ENCODE peak calls at places on chromosomes 6 and 20, in five cellular contexts. R is sigmoid colon, C is lower leg skin, I is spleen, Y is GM12892. J is an unnamed sample.

GRCh38 chr6:1461736-1462135 is 72.4 kb downstream of the FOXF2 start:
- DNase-seq in R (no peak), C (no peak), I (no peak), Y (no peak), J (no peak)

GRCh38 chr20:38840053-38840893 is 34.8 kb downstream of the PPP1R16B start:
- DNase-seq in R (no peak), C (no peak), I (no peak), Y (no peak), J (no peak)

GRCh38 chr6:21219241-21219640 is 374.3 kb upstream of the SOX4 start:
- DNase-seq in R (no peak), C (no peak), I (no peak), Y (no peak), J (no peak)

GRCh38 chr6:148829415-148830101 is 82.7 kb downstream of the UST start:
- DNase-seq in R (no peak), C (no peak), I (no peak), Y (no peak), J (no peak)

GRCh38 chr6:111646942-111647341 is 41.3 kb upstream of the TRAF3IP2 start:
- DNase-seq in R (peak; percentile 79), C (no peak), I (no peak), Y (no peak), J (no peak)

GRCh38 chr6:149895702-149896310 is 2.1 kb downstream of the RAET1E start:
- DNase-seq in R (no peak), C (no peak), I (peak; percentile 71), Y (no peak), J (no peak)

GRCh38 chr6:11538049-11538798 is 675 bp downstream of the TMEM170B start:
- DNase-seq in R (peak; percentile 67), C (no peak), I (peak; percentile 90), Y (peak; percentile 23), J (peak; percentile 31)

GRCh38 chr6:18090349-18090786 is 32.1 kb downstream of the NHLRC1 start:
- DNase-seq in R (no peak), C (no peak), I (no peak), Y (no peak), J (no peak)

GRCh38 chr6:49634811-49635159 is 1.9 kb downstream of the RHAG start:
- DNase-seq in R (no peak), C (no peak), I (no peak), Y (no peak), J (no peak)

GRCh38 chr20:22501566-22502344 is 82.6 kb downstream of the FOXA2 start:
- DNase-seq in R (no peak), C (no peak), I (no peak), Y (no peak), J (no peak)

GRCh38 chr6:4901256-4902061 is 102.4 kb downstream of the RPP40 start:
- DNase-seq in R (no peak), C (no peak), I (no peak), Y (no peak), J (peak; percentile 20)

GRCh38 chr6:90156861-90157260 is 139.8 kb downstream of the BACH2 start:
- DNase-seq in R (no peak), C (no peak), I (no peak), Y (no peak), J (no peak)

GRCh38 chr6:15615837-15616236 is 47.0 kb downstream of the DTNBP1 start:
- DNase-seq in R (no peak), C (no peak), I (no peak), Y (no peak), J (no peak)

GRCh38 chr6:4972438-4972837 is 31.4 kb downstream of the RPP40 start:
- DNase-seq in R (no peak), C (no peak), I (no peak), Y (no peak), J (no peak)

GRCh38 chr20:7171911-7172310 is 404.4 kb downstream of the BMP2 start:
- DNase-seq in R (no peak), C (no peak), I (no peak), Y (no peak), J (no peak)

GRCh38 chr6:4687989-4688947 is 87.9 kb upstream of the CDYL start:
- DNase-seq in R (no peak), C (peak; percentile 68), I (no peak), Y (no peak), J (no peak)

GRCh38 chr6:53426544-53427270 is 78.0 kb upstream of the ELOVL5 start:
- DNase-seq in R (no peak), C (no peak), I (no peak), Y (no peak), J (no peak)

GRCh38 chr6:5942591-5942990 is 64.1 kb downstream of the NRN1 start:
- DNase-seq in R (no peak), C (no peak), I (no peak), Y (no peak), J (no peak)

GRCh38 chr6:56683882-56684281 is 41.2 kb upstream of the DST start:
- DNase-seq in R (no peak), C (peak; percentile 70), I (no peak), Y (no peak), J (no peak)

GRCh38 chr6:117306227-117306784 is 40.9 kb downstream of the VGLL2 start:
- DNase-seq in R (no peak), C (no peak), I (no peak), Y (no peak), J (no peak)

GRCh38 chr6:119832411-119832810 is 482.9 kb upstream of the MAN1A1 start:
- DNase-seq in R (no peak), C (no peak), I (no peak), Y (no peak), J (no peak)

GRCh38 chr6:3389390-3390167 is 67.3 kb downstream of the SLC22A23 start:
- DNase-seq in R (no peak), C (peak; percentile 68), I (no peak), Y (no peak), J (no peak)

GRCh38 chr6:37182736-37183590 is 13.0 kb downstream of the PIM1 start:
- DNase-seq in R (no peak), C (peak; percentile 49), I (peak; percentile 87), Y (no peak), J (no peak)

GRCh38 chr6:121093928-121094327 is 240.4 kb downstream of the TBC1D32 start:
- DNase-seq in R (no peak), C (no peak), I (no peak), Y (no peak), J (no peak)

GRCh38 chr6:53436904-53437303 is 88.2 kb upstream of the ELOVL5 start:
- DNase-seq in R (no peak), C (no peak), I (no peak), Y (no peak), J (no peak)

GRCh38 chr20:21294755-21295154 is 8.4 kb upstream of the XRN2 start:
- DNase-seq in R (no peak), C (no peak), I (no peak), Y (no peak), J (no peak)

GRCh38 chr20:21511850-21512633 is 1.8 kb downstream of the NKX2-2 start:
- DNase-seq in R (no peak), C (no peak), I (no peak), Y (no peak), J (no peak)

GRCh38 chr6:151119823-151120524 is 119.8 kb upstream of the AKAP12 start:
- DNase-seq in R (no peak), C (no peak), I (no peak), Y (no peak), J (no peak)

GRCh38 chr6:79070206-79070825 is 7.7 kb downstream of the PHIP start:
- DNase-seq in R (no peak), C (no peak), I (no peak), Y (no peak), J (no peak)

GRCh38 chr20:1184260-1184637 is 532 bp downstream of the TMEM74B start:
- DNase-seq in R (no peak), C (no peak), I (no peak), Y (no peak), J (no peak)

GRCh38 chr6:28742668-28743270 is 181.0 kb downstream of the TRIM27 start:
- DNase-seq in R (no peak), C (no peak), I (no peak), Y (no peak), J (no peak)

GRCh38 chr6:31573239-31574105 is 1.4 kb downstream of the LTA start:
- DNase-seq in R (no peak), C (no peak), I (peak; percentile 58), Y (no peak), J (no peak)

GRCh38 chr6:31575952-31576684 is 753 bp downstream of the TNF start:
- DNase-seq in R (no peak), C (no peak), I (no peak), Y (no peak), J (no peak)

GRCh38 chr6:31574106-31575061 is 981 bp upstream of the TNF start:
- DNase-seq in R (no peak), C (no peak), I (no peak), Y (no peak), J (no peak)

GRCh38 chr6:31576897-31577341 is 1.6 kb downstream of the TNF start:
- DNase-seq in R (no peak), C (no peak), I (peak; percentile 88), Y (no peak), J (no peak)

GRCh38 chr6:31575335-31575901 is at the start of gene TNF:
- DNase-seq in R (peak; percentile 86), C (peak; percentile 55), I (peak; percentile 89), Y (no peak), J (peak; percentile 66)
- TF ChIP-seq POLR2A in R (peak; percentile 49), C (no peak), I (peak; percentile 60), Y (peak; percentile 100), J (peak; percentile 100)

GRCh38 chr6:16806363-16806762 is 45.1 kb upstream of the ATXN1 start:
- DNase-seq in R (no peak), C (no peak), I (no peak), Y (no peak), J (no peak)
- TF ChIP-seq POLR2A in R (no peak), C (no peak), I (no peak), Y (no peak), J (no peak)

GRCh38 chr20:62196286-62196685 is 13.5 kb downstream of the MTG2 start:
- DNase-seq in R (no peak), C (no peak), I (peak; percentile 18), Y (no peak), J (no peak)

GRCh38 chr20:62195736-62196135 is 12.9 kb downstream of the MTG2 start:
- DNase-seq in R (no peak), C (no peak), I (peak; percentile 31), Y (no peak), J (no peak)

GRCh38 chr20:62197321-62197720 is 14.5 kb downstream of the MTG2 start:
- DNase-seq in R (no peak), C (no peak), I (peak; percentile 9), Y (no peak), J (no peak)

GRCh38 chr20:62193079-62194025 is 10.5 kb downstream of the MTG2 start:
- DNase-seq in R (no peak), C (no peak), I (peak; percentile 49), Y (no peak), J (no peak)

GRCh38 chr20:62195072-62195400 is 12.2 kb downstream of the MTG2 start:
- DNase-seq in R (no peak), C (no peak), I (no peak), Y (no peak), J (no peak)
- TF ChIP-seq POLR2A in R (no peak), C (no peak), I (no peak), Y (no peak), J (no peak)

GRCh38 chr6:32944265-32944664 is 3.4 kb upstream of the HLA-DMB start:
- DNase-seq in R (no peak), C (no peak), I (peak; percentile 82), Y (no peak), J (no peak)
- TF ChIP-seq POLR2A in R (no peak), C (no peak), I (no peak), Y (peak; percentile 79), J (peak; percentile 89)

GRCh38 chr20:16573011-16573965 is at the start of gene KIF16B:
- DNase-seq in R (peak; percentile 96), C (peak; percentile 88), I (peak; percentile 97), Y (peak; percentile 52), J (peak; percentile 57)
- TF ChIP-seq POLR2A in R (no peak), C (no peak), I (no peak), Y (no peak), J (no peak)

J was measured in GM12891.